ENCODE peak calls at places on chromosomes 1 and 21, in ten cellular contexts. R is anterior cingulate cortex; K is C1 segment of cervical spinal cord; E is HFFc6; Z is AG09319; V is DND-41; T is fibroblast of mammary gland; P is Ammon's horn; N is NCI-H2171 treated with DMSO at 0.1 percent for 48 hours; L is stimulated activated CD4-positive, alpha-beta T cell treated with anti-CD3 and anti-CD28 coated beads, Interleukin-12 subunit alpha, Interleukin-12 subunit beta, amount 100 ng/mL, for 48 hours. J is an unnamed sample.

GRCh38 chr1:184387069-184387870 is 441 bp downstream of the C1orf21 start:
- DNase-seq in R (peak; percentile 36), P (peak; percentile 43), L (no peak), K (no peak), E (no peak), N (peak; percentile 64), V (peak; percentile 61), T (peak; percentile 28), Z (no peak), J (no peak)

GRCh38 chr1:53480678-53481077 is 21.5 kb downstream of the DMRTB1 start:
- DNase-seq in L (no peak), T (no peak), N (no peak), R (no peak), V (no peak), Z (no peak), P (no peak), E (no peak), K (no peak), J (no peak)

GRCh38 chr1:81670997-81671396 is 129.7 kb upstream of the ADGRL2 start:
- DNase-seq in L (no peak), E (no peak), V (no peak), Z (no peak), K (no peak), R (no peak), T (no peak), P (no peak), N (no peak), J (no peak)

GRCh38 chr1:81799939-81800740 is 594 bp upstream of the ADGRL2 start:
- DNase-seq in L (no peak), N (peak; percentile 76), T (peak; percentile 73), P (peak; percentile 2), Z (peak; percentile 43), V (no peak), K (no peak), E (peak; percentile 30), R (no peak), J (peak; percentile 70)

GRCh38 chr1:23555225-23555801 is 4.0 kb downstream of the ID3 start:
- DNase-seq in E (no peak), L (no peak), P (no peak), N (peak; percentile 69), T (peak; percentile 59), R (no peak), K (peak; percentile 76), Z (no peak), V (no peak), J (no peak)

GRCh38 chr1:223106856-223107255 is 36.2 kb downstream of the TLR5 start:
- DNase-seq in V (no peak), N (no peak), R (no peak), P (no peak), T (peak; percentile 25), K (no peak), L (no peak), E (no peak), Z (no peak), J (no peak)

GRCh38 chr1:162605225-162605927 is 26.9 kb upstream of the DDR2 start:
- DNase-seq in L (no peak), V (no peak), N (no peak), R (no peak), P (peak; percentile 4), E (peak; percentile 93), T (peak; percentile 98), Z (peak; percentile 75), K (no peak), J (peak; percentile 91)

GRCh38 chr21:46056450-46056903 is 41.4 kb upstream of the COL6A2 start:
- DNase-seq in K (no peak), Z (peak; percentile 83), R (no peak), N (no peak), T (peak; percentile 97), E (peak; percentile 52), L (no peak), P (no peak), V (no peak), J (peak; percentile 97)

J was measured in foreskin fibroblast.